ENCODE peak calls at places on chromosomes 4 and X, in four cellular contexts. D is pancreas; K is CD8-positive, alpha-beta memory T cell; C is WERI-Rb-1. R is an unnamed sample.

GRCh38 chr4:93467484-93468155 is 360.9 kb upstream of the ATOH1 start:
- DNase-seq in D (no peak), K (no peak), C (peak; percentile 28), R (no peak)

GRCh38 chr4:21769404-21770147 is 179.0 kb downstream of the KCNIP4 start:
- DNase-seq in D (no peak), K (no peak), C (no peak), R (no peak)

GRCh38 chrX:65926095-65927019 is 113.5 kb downstream of the VSIG4 start:
- DNase-seq in D (no peak), K (peak; percentile 71), C (no peak), R (no peak)

GRCh38 chrX:106783716-106784115 is 18.8 kb upstream of the TBC1D8B start:
- DNase-seq in D (no peak), K (no peak), C (no peak), R (no peak)

GRCh38 chrX:13008851-13009250 is 33.9 kb downstream of the TMSB4X start:
- DNase-seq in D (no peak), K (no peak), C (no peak), R (no peak)

GRCh38 chrX:67892391-67892790 is 348.6 kb downstream of the AR start:
- DNase-seq in D (no peak), K (no peak), C (no peak), R (no peak)

GRCh38 chrX:154051210-154051810 is 31.6 kb upstream of the IRAK1 start:
- DNase-seq in D (peak; percentile 82), K (peak; percentile 51), C (peak; percentile 77), R (peak; percentile 35)

GRCh38 chr4:168993724-168994510 is 16.1 kb downstream of the CBR4 start:
- DNase-seq in D (no peak), K (no peak), C (peak; percentile 27), R (no peak)

GRCh38 chr4:185202984-185203379 is 818 bp downstream of the CFAP97 start:
- DNase-seq in D (no peak), K (no peak), C (no peak), R (no peak)

GRCh38 chrX:66163447-66163846 is 600 bp upstream of the HEPH start:
- DNase-seq in D (no peak), K (no peak), C (no peak), R (no peak)

GRCh38 chr4:13285336-13285735 is 198.8 kb downstream of the RAB28 start:
- DNase-seq in D (no peak), K (no peak), C (no peak), R (no peak)

GRCh38 chr4:159504634-159505033 is 401.8 kb downstream of the RAPGEF2 start:
- DNase-seq in D (no peak), K (no peak), C (no peak), R (peak; percentile 43)

GRCh38 chr4:87088188-87088587 is 132.2 kb downstream of the KLHL8 start:
- DNase-seq in D (no peak), K (no peak), C (no peak), R (no peak)

GRCh38 chr4:89469930-89470375 is 162.4 kb upstream of the GPRIN3 start:
- DNase-seq in D (no peak), K (peak; percentile 17), C (no peak), R (peak; percentile 26)

GRCh38 chr4:38237139-38237538 is 276.9 kb downstream of the PTTG2 start:
- DNase-seq in D (no peak), K (no peak), C (no peak), R (peak; percentile 81)

GRCh38 chr4:73952352-73952751 is 29.5 kb downstream of the PF4 start:
- DNase-seq in D (no peak), K (no peak), C (no peak), R (no peak)

GRCh38 chr4:1043658-1044468 is 32.4 kb downstream of the FGFRL1 start:
- DNase-seq in D (peak; percentile 79), K (no peak), C (peak; percentile 51), R (peak; percentile 97)

GRCh38 chr4:82437285-82438005 is 7.1 kb downstream of the ENOPH1 start:
- DNase-seq in D (no peak), K (no peak), C (no peak), R (no peak)

GRCh38 chr4:53531695-53532224 is 59.5 kb downstream of the LNX1 start:
- DNase-seq in D (no peak), K (no peak), C (no peak), R (no peak)

GRCh38 chrX:107678957-107679740 is 50.8 kb downstream of the PRPS1 start:
- DNase-seq in D (no peak), K (peak; percentile 75), C (no peak), R (no peak)

GRCh38 chr4:140136509-140136908 is 17.5 kb downstream of the MAML3 start:
- DNase-seq in D (no peak), K (no peak), C (no peak), R (no peak)

GRCh38 chr4:60078984-60079383 is 1121.1 kb upstream of the ADGRL3 start:
- DNase-seq in D (no peak), K (no peak), C (no peak), R (no peak)

GRCh38 chrX:78712381-78712780 is 35.1 kb upstream of the LPAR4 start:
- DNase-seq in D (no peak), K (no peak), C (no peak), R (no peak)

GRCh38 chr4:161894014-161894413 is 269.8 kb downstream of the FSTL5 start:
- DNase-seq in D (no peak), K (no peak), C (no peak), R (no peak)

GRCh38 chr4:38109370-38109769 is 149.2 kb downstream of the PTTG2 start:
- DNase-seq in D (no peak), K (no peak), C (no peak), R (no peak)

GRCh38 chr4:86493460-86493859 is 100.7 kb upstream of the PTPN13 start:
- DNase-seq in D (no peak), K (no peak), C (no peak), R (no peak)

GRCh38 chr4:142331132-142331531 is 515.0 kb downstream of the INPP4B start:
- DNase-seq in D (no peak), K (no peak), C (no peak), R (no peak)

GRCh38 chr4:7034262-7035081 is 8.7 kb upstream of the TADA2B start:
- DNase-seq in D (peak; percentile 78), K (no peak), C (no peak), R (peak; percentile 11)

GRCh38 chr4:104395219-104395618 is 99.5 kb downstream of the CXXC4 start:
- DNase-seq in D (no peak), K (no peak), C (no peak), R (no peak)

GRCh38 chr4:153488719-153489384 is 22.7 kb downstream of the TMEM131L start:
- DNase-seq in D (no peak), K (peak; percentile 20), C (no peak), R (no peak)

GRCh38 chrX:23883737-23884354 is 23.9 kb downstream of the APOO start:
- DNase-seq in D (no peak), K (no peak), C (no peak), R (peak; percentile 67)

GRCh38 chrX:17547658-17548057 is 172.7 kb downstream of the NHS start:
- DNase-seq in D (peak; percentile 91), K (no peak), C (no peak), R (peak; percentile 87)

GRCh38 chr4:166956484-166956883 is 277.8 kb downstream of the SPOCK3 start:
- DNase-seq in D (no peak), K (no peak), C (no peak), R (no peak)

GRCh38 chr4:86291180-86291579 is 68.7 kb downstream of the MAPK10 start:
- DNase-seq in D (no peak), K (no peak), C (no peak), R (no peak)

GRCh38 chr4:88341227-88342192 is 37.1 kb upstream of the HERC6 start:
- DNase-seq in D (no peak), K (no peak), C (no peak), R (peak; percentile 39)

GRCh38 chrX:110853610-110854009 is 58.0 kb upstream of the CHRDL1 start:
- DNase-seq in D (no peak), K (no peak), C (peak; percentile 21), R (peak; percentile 17)

GRCh38 chr4:56026596-56026995 is 77.9 kb downstream of the CEP135 start:
- DNase-seq in D (no peak), K (no peak), C (no peak), R (no peak)
- H3K36me3 ChIP-seq in D (no peaks in the 10 kb centered on the region), K (peaks cover 18% of the 10 kb centered on the region), C (peaks cover 37% of the 10 kb centered on the region), R (peaks cover 2% of the 10 kb centered on the region)

GRCh38 chr4:146158036-146158745 is 17.3 kb upstream of the LSM6 start:
- DNase-seq in D (no peak), K (no peak), C (no peak), R (no peak)

GRCh38 chr4:146153964-146154536 is 21.5 kb upstream of the LSM6 start:
- DNase-seq in D (no peak), K (no peak), C (no peak), R (no peak)

GRCh38 chr4:146155152-146155724 is 20.3 kb upstream of the LSM6 start:
- DNase-seq in D (no peak), K (no peak), C (no peak), R (no peak)

GRCh38 chr4:146161243-146161642 is 14.3 kb upstream of the LSM6 start:
- DNase-seq in D (no peak), K (no peak), C (no peak), R (no peak)

DNA sequence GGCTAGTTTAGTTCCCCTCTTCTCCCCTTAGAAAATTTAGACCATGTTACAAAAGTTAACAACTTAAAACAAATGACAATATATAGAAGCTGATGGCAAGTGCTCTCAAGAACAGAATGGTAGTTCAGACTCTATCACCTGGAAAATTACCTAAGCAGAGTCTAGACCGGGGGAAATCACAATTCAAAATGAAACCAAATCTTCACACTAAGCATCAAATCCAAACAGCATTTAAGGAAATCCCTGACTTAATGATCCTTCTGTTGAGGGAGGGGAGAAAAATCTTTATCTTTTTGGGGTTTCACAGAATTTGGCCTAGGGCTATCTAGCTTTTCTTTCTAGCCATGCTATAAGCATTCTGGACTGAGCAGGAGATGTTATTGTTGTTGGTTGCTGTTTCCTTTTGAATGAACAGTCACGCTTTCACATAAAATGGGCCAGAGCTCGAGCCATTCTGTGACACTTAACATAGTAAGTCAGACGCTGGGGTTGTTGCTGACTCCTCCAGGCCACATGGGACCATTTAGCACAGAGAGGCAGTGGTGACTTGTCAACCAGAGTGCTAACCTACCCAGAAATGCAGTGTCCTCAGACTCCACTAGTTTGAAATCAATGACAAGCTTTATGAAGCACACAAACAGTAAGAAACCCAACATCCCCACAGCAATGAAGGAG is 16.0 kb upstream of the LSM6 start:
- DNase-seq in D (no peak), K (no peak), C (no peak), R (no peak)
- H3K4me3 ChIP-seq in D (no peak overlapping the region), K (no peak overlapping the region), C (no peak overlapping the region), R (no peak overlapping the region)

DNA sequence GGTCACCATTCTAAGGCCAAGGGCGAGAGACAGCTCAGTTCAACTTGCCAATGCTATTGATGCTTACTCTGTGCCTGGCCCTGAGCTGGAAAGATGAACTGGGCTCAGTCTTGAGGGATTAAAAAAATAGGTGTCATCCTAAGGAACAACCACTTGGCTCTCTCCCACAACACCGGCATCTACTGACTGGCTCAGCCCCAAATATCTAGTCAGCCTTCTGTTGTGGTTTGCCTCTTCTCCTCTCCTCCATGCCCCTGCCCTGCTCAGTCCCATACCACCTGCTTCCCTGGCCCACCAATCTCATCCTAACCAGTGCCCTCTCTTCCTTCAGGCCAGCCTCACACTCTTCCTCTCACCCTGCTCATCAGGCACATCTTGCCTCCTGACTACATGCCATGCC is 29.6 kb downstream of the KDM5C start:
- DNase-seq in D (no peak), K (no peak), C (no peak), R (no peak)
- H3K36me3 ChIP-seq in D (peaks cover 77% of the 10 kb centered on the region), K (peaks cover 31% of the 10 kb centered on the region), C (peaks cover 74% of the 10 kb centered on the region), R (peaks cover 11% of the 10 kb centered on the region)

DNA sequence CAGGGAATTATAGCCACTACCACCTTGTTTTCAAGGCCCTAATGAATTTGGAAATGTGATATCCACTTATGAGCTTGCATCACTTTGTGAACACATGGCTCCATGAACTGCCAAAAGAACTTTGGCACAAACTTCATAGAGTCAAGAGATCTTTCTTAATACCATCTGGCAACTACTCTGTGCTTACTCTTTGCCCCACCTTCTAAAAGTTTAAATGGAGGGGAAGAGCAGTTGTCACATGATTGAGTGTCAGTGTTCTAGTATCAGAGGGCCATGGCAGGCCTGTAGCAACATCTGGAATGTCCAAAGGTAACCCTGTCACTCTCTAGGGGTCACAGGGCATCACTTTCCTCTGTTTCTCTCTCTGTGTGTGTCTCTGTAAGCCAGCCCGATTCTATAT is 2.6 kb upstream of the ADH1B start:
- DNase-seq in D (no peak), K (no peak), C (no peak), R (no peak)
- H3K4me3 ChIP-seq in D (no peak overlapping the region), K (no peak overlapping the region), C (no peak overlapping the region), R (no peak overlapping the region)